ENCODE peak calls at places on chromosomes 13 and 19, in seven cellular contexts. One of them, this sample, is unnamed.

GRCh38 chr13:64397699-64398098 is 2832.4 kb downstream of the PCDH9 start:
- DNase-seq in fibroblast of pulmonary artery: peak; percentile 5
- DNase-seq in suprapubic skin: no peak
- DNase-seq in PC-3: peak; percentile 18
- DNase-seq in lower leg skin: no peak
- DNase-seq in fibroblast of lung: peak; percentile 3
- DNase-seq in right cardiac atrium: no peak
- DNase-seq in this sample: no peak

GRCh38 chr19:16942583-16942982 is 53.8 kb downstream of the F2RL3 start:
- DNase-seq in fibroblast of pulmonary artery: no peak
- DNase-seq in suprapubic skin: no peak
- DNase-seq in PC-3: no peak
- DNase-seq in lower leg skin: no peak
- DNase-seq in fibroblast of lung: no peak
- DNase-seq in right cardiac atrium: no peak
- DNase-seq in this sample: no peak

GRCh38 chr13:78160793-78161192 is 242.2 kb upstream of the EDNRB start:
- DNase-seq in fibroblast of pulmonary artery: peak; percentile 32
- DNase-seq in suprapubic skin: no peak
- DNase-seq in PC-3: peak; percentile 17
- DNase-seq in lower leg skin: no peak
- DNase-seq in fibroblast of lung: peak; percentile 85
- DNase-seq in right cardiac atrium: no peak
- DNase-seq in this sample: no peak

GRCh38 chr19:42253245-42254082 is 1.5 kb downstream of the ERF start:
- DNase-seq in fibroblast of pulmonary artery: peak; percentile 48
- DNase-seq in suprapubic skin: peak; percentile 89
- DNase-seq in PC-3: peak; percentile 15
- DNase-seq in lower leg skin: peak; percentile 69
- DNase-seq in fibroblast of lung: peak; percentile 43
- DNase-seq in right cardiac atrium: peak; percentile 89
- DNase-seq in this sample: peak; percentile 45

GRCh38 chr13:106349080-106349841 is 186.2 kb downstream of the EFNB2 start:
- DNase-seq in fibroblast of pulmonary artery: no peak
- DNase-seq in suprapubic skin: no peak
- DNase-seq in PC-3: peak; percentile 83
- DNase-seq in lower leg skin: no peak
- DNase-seq in fibroblast of lung: no peak
- DNase-seq in right cardiac atrium: peak; percentile 61
- DNase-seq in this sample: no peak

GRCh38 chr19:45884682-45885555 is 1.0 kb downstream of the IRF2BP1 start:
- DNase-seq in fibroblast of pulmonary artery: no peak
- DNase-seq in suprapubic skin: no peak
- DNase-seq in PC-3: no peak
- DNase-seq in lower leg skin: no peak
- DNase-seq in fibroblast of lung: no peak
- DNase-seq in right cardiac atrium: peak; percentile 68
- DNase-seq in this sample: no peak

GRCh38 chr19:12085074-12085818 is 20.7 kb downstream of the ZNF844 start:
- DNase-seq in fibroblast of pulmonary artery: no peak
- DNase-seq in suprapubic skin: no peak
- DNase-seq in PC-3: no peak
- DNase-seq in lower leg skin: no peak
- DNase-seq in fibroblast of lung: no peak
- DNase-seq in right cardiac atrium: no peak
- DNase-seq in this sample: no peak

GRCh38 chr13:41137241-41137640 is 4.6 kb upstream of the KBTBD6 start:
- DNase-seq in fibroblast of pulmonary artery: no peak
- DNase-seq in suprapubic skin: no peak
- DNase-seq in PC-3: peak; percentile 79
- DNase-seq in lower leg skin: no peak
- DNase-seq in fibroblast of lung: no peak
- DNase-seq in right cardiac atrium: no peak
- DNase-seq in this sample: no peak

GRCh38 chr13:40813662-40814454 is 24.4 kb downstream of the SLC25A15 start:
- DNase-seq in fibroblast of pulmonary artery: peak; percentile 48
- DNase-seq in suprapubic skin: no peak
- DNase-seq in PC-3: peak; percentile 53
- DNase-seq in lower leg skin: no peak
- DNase-seq in fibroblast of lung: peak; percentile 49
- DNase-seq in right cardiac atrium: no peak
- DNase-seq in this sample: no peak

GRCh38 chr13:95660981-95661581 is 15.9 kb upstream of the DNAJC3 start:
- DNase-seq in fibroblast of pulmonary artery: peak; percentile 69
- DNase-seq in suprapubic skin: no peak
- DNase-seq in PC-3: peak; percentile 64
- DNase-seq in lower leg skin: no peak
- DNase-seq in fibroblast of lung: peak; percentile 69
- DNase-seq in right cardiac atrium: no peak
- DNase-seq in this sample: peak; percentile 41

GRCh38 chr19:50703915-50704548 is 15.6 kb downstream of the SHANK1 start:
- DNase-seq in fibroblast of pulmonary artery: no peak
- DNase-seq in suprapubic skin: no peak
- DNase-seq in PC-3: peak; percentile 51
- DNase-seq in lower leg skin: no peak
- DNase-seq in fibroblast of lung: no peak
- DNase-seq in right cardiac atrium: no peak
- DNase-seq in this sample: no peak

GRCh38 chr19:3680939-3681338 is 19.3 kb downstream of the PIP5K1C start:
- DNase-seq in fibroblast of pulmonary artery: no peak
- DNase-seq in suprapubic skin: no peak
- DNase-seq in PC-3: no peak
- DNase-seq in lower leg skin: no peak
- DNase-seq in fibroblast of lung: no peak
- DNase-seq in right cardiac atrium: peak; percentile 39
- DNase-seq in this sample: no peak

GRCh38 chr13:44932171-44932849 is 57.0 kb downstream of the NUFIP1 start:
- DNase-seq in fibroblast of pulmonary artery: no peak
- DNase-seq in suprapubic skin: no peak
- DNase-seq in PC-3: peak; percentile 55
- DNase-seq in lower leg skin: no peak
- DNase-seq in fibroblast of lung: peak; percentile 51
- DNase-seq in right cardiac atrium: no peak
- DNase-seq in this sample: no peak

GRCh38 chr13:57740719-57741118 is 109.2 kb downstream of the PCDH17 start:
- DNase-seq in fibroblast of pulmonary artery: peak; percentile 2
- DNase-seq in suprapubic skin: no peak
- DNase-seq in PC-3: no peak
- DNase-seq in lower leg skin: no peak
- DNase-seq in fibroblast of lung: peak; percentile 23
- DNase-seq in right cardiac atrium: peak; percentile 65
- DNase-seq in this sample: no peak

GRCh38 chr13:75648446-75648845 is 12.3 kb downstream of the LMO7 start:
- DNase-seq in fibroblast of pulmonary artery: no peak
- DNase-seq in suprapubic skin: no peak
- DNase-seq in PC-3: no peak
- DNase-seq in lower leg skin: no peak
- DNase-seq in fibroblast of lung: no peak
- DNase-seq in right cardiac atrium: no peak
- DNase-seq in this sample: no peak

GRCh38 chr19:48613852-48614435 is 932 bp downstream of the FAM83E start:
- DNase-seq in fibroblast of pulmonary artery: no peak
- DNase-seq in suprapubic skin: no peak
- DNase-seq in PC-3: no peak
- DNase-seq in lower leg skin: no peak
- DNase-seq in fibroblast of lung: no peak
- DNase-seq in right cardiac atrium: no peak
- DNase-seq in this sample: no peak

GRCh38 chr13:98978280-98978679 is 416 bp upstream of the DOCK9 start:
- DNase-seq in fibroblast of pulmonary artery: peak; percentile 65
- DNase-seq in suprapubic skin: no peak
- DNase-seq in PC-3: peak; percentile 69
- DNase-seq in lower leg skin: no peak
- DNase-seq in fibroblast of lung: peak; percentile 72
- DNase-seq in right cardiac atrium: no peak
- DNase-seq in this sample: no peak

GRCh38 chr13:65921933-65922332 is 1308.2 kb downstream of the PCDH9 start:
- DNase-seq in fibroblast of pulmonary artery: no peak
- DNase-seq in suprapubic skin: no peak
- DNase-seq in PC-3: peak; percentile 65
- DNase-seq in lower leg skin: no peak
- DNase-seq in fibroblast of lung: peak; percentile 34
- DNase-seq in right cardiac atrium: no peak
- DNase-seq in this sample: no peak

GRCh38 chr19:2503521-2504109 is 27.7 kb downstream of the GADD45B start:
- DNase-seq in fibroblast of pulmonary artery: peak; percentile 60
- DNase-seq in suprapubic skin: no peak
- DNase-seq in PC-3: peak; percentile 86
- DNase-seq in lower leg skin: peak; percentile 61
- DNase-seq in fibroblast of lung: peak; percentile 77
- DNase-seq in right cardiac atrium: no peak
- DNase-seq in this sample: peak; percentile 92

GRCh38 chr19:28612275-28612769 is 600.6 kb downstream of the UQCRFS1 start:
- DNase-seq in fibroblast of pulmonary artery: no peak
- DNase-seq in suprapubic skin: no peak
- DNase-seq in PC-3: no peak
- DNase-seq in lower leg skin: no peak
- DNase-seq in fibroblast of lung: no peak
- DNase-seq in right cardiac atrium: no peak
- DNase-seq in this sample: no peak

DNA sequence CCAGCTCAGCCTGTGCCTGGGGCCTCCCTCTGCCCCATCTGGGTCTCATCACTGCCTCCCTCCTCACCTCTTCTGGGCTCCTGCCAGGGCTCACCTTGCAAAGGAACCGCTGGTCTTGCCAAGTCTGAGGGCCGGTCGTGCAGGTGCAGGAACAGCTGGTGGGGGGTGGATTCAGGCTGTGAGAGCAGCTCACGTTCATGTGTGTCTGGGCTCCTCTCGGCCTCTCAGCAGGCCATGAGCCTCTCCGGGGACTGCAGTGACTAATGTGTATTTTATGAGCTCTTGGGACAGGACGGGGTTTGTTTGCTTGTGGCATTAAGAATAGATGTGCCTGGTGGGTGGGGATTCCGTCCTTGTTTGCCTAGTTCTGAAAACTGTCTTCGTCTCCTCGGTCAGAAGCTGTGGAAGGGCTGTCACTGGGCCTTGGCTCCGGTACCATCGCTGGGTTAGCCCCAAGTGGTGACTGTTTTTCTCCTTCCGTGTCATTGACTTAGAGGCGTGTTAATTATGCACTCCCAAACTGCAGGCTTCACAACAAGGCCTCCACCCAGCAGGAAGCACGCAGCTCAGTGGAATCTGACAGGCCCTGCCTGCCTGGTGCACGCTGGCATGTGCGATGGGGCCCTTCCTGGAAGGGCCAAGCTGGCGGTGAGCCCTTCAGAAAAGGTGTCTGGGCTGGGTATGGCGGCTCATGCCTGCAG is 77.6 kb downstream of the KDM4B start:
- DNase-seq in fibroblast of pulmonary artery: no peak
- DNase-seq in suprapubic skin: no peak
- DNase-seq in PC-3: peak; percentile 99
- DNase-seq in lower leg skin: peak; percentile 84
- DNase-seq in fibroblast of lung: no peak
- DNase-seq in right cardiac atrium: no peak
- DNase-seq in this sample: no peak
- H3K4me3 ChIP-seq in fibroblast of pulmonary artery: no peak overlapping the region
- H3K4me3 ChIP-seq in suprapubic skin: no peak overlapping the region
- H3K4me3 ChIP-seq in PC-3: peak overlapping the region; percentile 16
- H3K4me3 ChIP-seq in lower leg skin: no peak overlapping the region
- H3K4me3 ChIP-seq in fibroblast of lung: no peak overlapping the region
- H3K4me3 ChIP-seq in right cardiac atrium: no peak overlapping the region
- H3K4me3 ChIP-seq in this sample: no peak overlapping the region

GRCh38 chr13:30735025-30735967 is at the start of gene ALOX5AP:
- DNase-seq in fibroblast of pulmonary artery: no peak
- DNase-seq in suprapubic skin: no peak
- DNase-seq in PC-3: no peak
- DNase-seq in lower leg skin: no peak
- DNase-seq in fibroblast of lung: no peak
- DNase-seq in right cardiac atrium: no peak
- DNase-seq in this sample: peak; percentile 72
- H3K4me3 ChIP-seq in fibroblast of pulmonary artery: no peak within 1 kb of the TSS
- H3K4me3 ChIP-seq in suprapubic skin: peak within 1 kb of the TSS; percentile 15
- H3K4me3 ChIP-seq in PC-3: no peak within 1 kb of the TSS
- H3K4me3 ChIP-seq in lower leg skin: no peak within 1 kb of the TSS
- H3K4me3 ChIP-seq in fibroblast of lung: no peak within 1 kb of the TSS
- H3K4me3 ChIP-seq in right cardiac atrium: no peak within 1 kb of the TSS
- H3K4me3 ChIP-seq in this sample: peak within 1 kb of the TSS; percentile 93

DNA sequence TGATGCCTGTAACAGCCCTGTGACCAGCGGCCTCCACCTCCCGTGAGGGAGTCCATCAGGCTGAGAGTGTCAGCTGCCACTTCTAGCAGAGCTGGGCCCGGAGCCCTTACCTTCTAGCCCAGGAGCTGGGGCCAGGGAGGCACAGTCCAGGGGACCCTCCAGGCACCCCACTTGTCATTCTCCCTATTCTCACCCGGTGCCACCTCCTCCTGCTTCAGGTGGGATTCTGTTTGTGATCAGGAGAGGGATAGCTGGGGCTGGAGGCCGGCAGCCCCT is 4.1 kb downstream of the RASA3 start:
- DNase-seq in fibroblast of pulmonary artery: no peak
- DNase-seq in suprapubic skin: no peak
- DNase-seq in PC-3: no peak
- DNase-seq in lower leg skin: no peak
- DNase-seq in fibroblast of lung: no peak
- DNase-seq in right cardiac atrium: no peak
- DNase-seq in this sample: no peak
- H3K4me3 ChIP-seq in fibroblast of pulmonary artery: no peak overlapping the region
- H3K4me3 ChIP-seq in suprapubic skin: peak overlapping the region; percentile 12
- H3K4me3 ChIP-seq in PC-3: no peak overlapping the region
- H3K4me3 ChIP-seq in lower leg skin: no peak overlapping the region
- H3K4me3 ChIP-seq in fibroblast of lung: peak overlapping the region; percentile 98
- H3K4me3 ChIP-seq in right cardiac atrium: no peak overlapping the region
- H3K4me3 ChIP-seq in this sample: peak overlapping the region; percentile 97

GRCh38 chr19:572891-573825 is 762 bp downstream of the BSG start:
- DNase-seq in fibroblast of pulmonary artery: peak; percentile 60
- DNase-seq in suprapubic skin: peak; percentile 84
- DNase-seq in PC-3: peak; percentile 47
- DNase-seq in lower leg skin: peak; percentile 51
- DNase-seq in fibroblast of lung: peak; percentile 65
- DNase-seq in right cardiac atrium: peak; percentile 84
- DNase-seq in this sample: no peak
- H3K4me3 ChIP-seq in fibroblast of pulmonary artery: peak overlapping the region; percentile 89
- H3K4me3 ChIP-seq in suprapubic skin: peak overlapping the region; percentile 91
- H3K4me3 ChIP-seq in PC-3: peak overlapping the region; percentile 93
- H3K4me3 ChIP-seq in lower leg skin: peak overlapping the region; percentile 81
- H3K4me3 ChIP-seq in fibroblast of lung: peak overlapping the region; percentile 94
- H3K4me3 ChIP-seq in right cardiac atrium: peak overlapping the region; percentile 91
- H3K4me3 ChIP-seq in this sample: peak overlapping the region; percentile 74

This sample was measured in CD4-positive, CD25-positive, alpha-beta regulatory T cell.